ENCODE peak calls at places on chromosomes 4 and X, in four cellular contexts. Y is WTC11, G is breast epithelium, V is stomach. L is an unnamed sample.
A peak's percentile ranks its signal among the peaks of the same experiment; 100 is the strongest.

GRCh38 chr4:114964016-114964415 is 149.4 kb downstream of the NDST4 start:
- DNase-seq in Y (no peak), G (no peak), V (no peak), L (no peak)

GRCh38 chrX:137166591-137166990 is 132.8 kb upstream of the GPR101 start:
- DNase-seq in Y (peak; percentile 53), G (no peak), V (peak; percentile 42), L (no peak)

GRCh38 chr4:152308925-152309324 is 227.0 kb downstream of the FBXW7 start:
- DNase-seq in Y (no peak), G (no peak), V (no peak), L (no peak)

GRCh38 chrX:18640686-18641085 is 31.2 kb downstream of the RS1 start:
- DNase-seq in Y (peak; percentile 66), G (no peak), V (no peak), L (no peak)

GRCh38 chr4:6046526-6047129 is 28.4 kb upstream of the C4orf50 start:
- DNase-seq in Y (no peak), G (no peak), V (no peak), L (no peak)

GRCh38 chr4:144611850-144612249 is 34.1 kb upstream of the HHIP start:
- DNase-seq in Y (peak; percentile 36), G (no peak), V (no peak), L (no peak)

GRCh38 chrX:19739683-19740082 is 147.7 kb downstream of the SH3KBP1 start:
- DNase-seq in Y (peak; percentile 64), G (no peak), V (peak; percentile 66), L (peak; percentile 23)

GRCh38 chr4:144820706-144821105 is 174.8 kb downstream of the HHIP start:
- DNase-seq in Y (no peak), G (no peak), V (no peak), L (no peak)

GRCh38 chr4:163330828-163331628 is 1.4 kb downstream of the NPY1R start:
- DNase-seq in Y (no peak), G (no peak), V (no peak), L (no peak)

GRCh38 chr4:181909368-181909767 is 333.8 kb upstream of the TENM3 start:
- DNase-seq in Y (no peak), G (no peak), V (no peak), L (no peak)

GRCh38 chr4:71184195-71184781 is 154.5 kb upstream of the SLC4A4 start:
- DNase-seq in Y (peak; percentile 29), G (no peak), V (peak; percentile 65), L (no peak)

GRCh38 chr4:69060651-69061308 is 35.5 kb upstream of the UGT2B7 start:
- DNase-seq in Y (no peak), G (no peak), V (no peak), L (no peak)

GRCh38 chr4:74682567-74683359 is 111.6 kb downstream of the BTC start:
- DNase-seq in Y (peak; percentile 22), G (no peak), V (peak; percentile 70), L (peak; percentile 61)

GRCh38 chr4:3705236-3705987 is 60.8 kb upstream of the ADRA2C start:
- DNase-seq in Y (no peak), G (no peak), V (no peak), L (no peak)

GRCh38 chr4:6917445-6918241 is 8.0 kb downstream of the TBC1D14 start:
- DNase-seq in Y (peak; percentile 69), G (peak; percentile 69), V (peak; percentile 96), L (no peak)

GRCh38 chrX:103554687-103555417 is 30.5 kb upstream of the TCEAL4 start:
- DNase-seq in Y (peak; percentile 78), G (peak; percentile 51), V (peak; percentile 56), L (no peak)

GRCh38 chr4:141499454-141499853 is 136.9 kb upstream of the IL15 start:
- DNase-seq in Y (no peak), G (no peak), V (no peak), L (no peak)

GRCh38 chr4:124777007-124777406 is 64.5 kb upstream of the ANKRD50 start:
- DNase-seq in Y (no peak), G (no peak), V (peak; percentile 27), L (no peak)

GRCh38 chr4:187017156-187017555 is 293.5 kb upstream of the FAT1 start:
- DNase-seq in Y (no peak), G (no peak), V (no peak), L (no peak)

GRCh38 chrX:49001521-49002090 is 458 bp downstream of the GRIPAP1 start:
- DNase-seq in Y (peak; percentile 29), G (no peak), V (no peak), L (no peak)

GRCh38 chr4:67535280-67535840 is 9.9 kb downstream of the CENPC start:
- DNase-seq in Y (no peak), G (no peak), V (no peak), L (no peak)

GRCh38 chr4:166169111-166169510 is 296.1 kb downstream of the TLL1 start:
- DNase-seq in Y (peak; percentile 38), G (no peak), V (no peak), L (no peak)
- TF ChIP-seq CTCF in Y (peak; percentile 24), G (no peak), V (no peak), L (no peak)

GRCh38 chr4:110190249-110190648 is 8.2 kb downstream of the ELOVL6 start:
- DNase-seq in Y (no peak), G (no peak), V (no peak), L (no peak)
- TF ChIP-seq CTCF in Y (no peak), G (no peak), V (no peak), L (no peak)

DNA sequence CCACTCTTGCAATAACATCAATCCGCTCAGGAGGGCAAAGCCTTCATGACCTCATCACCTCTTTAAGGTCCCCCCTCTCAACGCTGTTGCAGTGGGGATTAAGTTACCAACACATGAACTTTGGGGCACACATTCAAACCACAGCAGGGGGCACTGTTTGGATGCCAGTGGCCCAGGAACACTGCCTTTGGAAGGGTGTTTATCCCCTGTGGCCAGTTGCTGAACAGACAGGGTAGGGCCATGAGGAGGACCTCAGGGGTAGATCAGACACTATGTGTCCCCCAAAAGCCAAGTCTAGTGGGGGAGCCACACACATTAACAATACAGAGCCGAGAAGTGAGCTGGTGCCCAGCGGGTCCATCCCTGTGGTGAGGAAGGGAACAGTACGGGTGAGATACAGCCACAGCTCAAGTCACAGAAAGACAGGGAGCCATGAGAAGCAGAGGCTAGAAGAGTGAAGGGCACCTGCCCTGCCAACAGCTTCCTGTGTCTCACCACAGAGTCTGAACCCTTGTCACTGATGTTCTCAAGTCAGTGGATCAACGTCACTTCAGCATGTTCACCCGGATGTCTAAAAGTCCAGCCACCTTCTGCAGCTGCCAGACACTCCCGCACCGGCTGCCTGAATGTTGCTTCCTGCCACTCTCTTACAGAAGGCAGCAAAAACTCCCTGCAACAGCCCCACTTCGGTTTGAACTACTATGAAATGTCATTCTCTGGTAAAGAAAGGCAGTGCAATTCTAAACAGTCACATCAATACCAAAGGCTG is 19.9 kb upstream of the MXD4 start:
- DNase-seq in Y (no peak), G (no peak), V (peak; percentile 51), L (no peak)
- TF ChIP-seq CTCF in Y (no peak), G (no peak), V (no peak), L (no peak)

DNA sequence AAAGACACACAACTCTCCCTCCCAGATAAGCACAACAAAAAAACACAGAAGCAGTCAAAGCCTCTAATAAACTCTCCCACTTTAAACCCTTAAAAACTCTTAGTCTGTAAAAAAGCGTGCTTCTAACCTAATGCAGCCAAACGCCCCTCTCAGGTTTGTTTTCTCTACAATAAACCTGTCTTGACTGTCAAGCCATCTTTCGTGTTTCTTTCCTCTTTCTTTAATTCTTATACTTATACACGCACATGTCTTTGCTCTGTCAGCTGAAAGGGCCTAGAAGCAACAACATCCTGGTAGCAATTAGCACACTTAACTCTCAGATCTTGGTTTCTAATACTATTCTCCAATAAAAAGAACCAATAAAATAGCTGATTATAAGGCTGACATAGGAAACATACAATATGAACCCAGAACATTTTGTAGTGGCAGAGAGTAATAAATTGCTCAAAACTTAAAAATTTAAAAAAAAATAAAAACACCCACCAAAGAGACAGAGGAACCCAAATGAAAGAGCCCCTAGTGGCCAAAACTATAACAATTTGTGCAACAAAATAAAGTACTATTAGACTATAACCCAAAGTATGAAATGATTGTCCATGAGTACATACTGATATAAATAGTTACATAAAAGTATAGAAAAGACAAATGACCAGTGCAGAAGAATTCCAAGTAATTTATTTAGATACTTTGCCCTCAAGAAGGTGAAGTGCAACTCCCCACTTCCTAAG is 440.4 kb upstream of the ADGRL3 start:
- DNase-seq in Y (no peak), G (no peak), V (no peak), L (no peak)
- TF ChIP-seq CTCF in Y (no peak), G (no peak), V (no peak), L (no peak)